ENCODE peak calls at places on chromosomes 16 and 17, in eight cellular contexts. H is testis; U is GDM1; Y is globus pallidus; A is stimulated activated naive CD4-positive, alpha-beta T cell; J is fibroblast of villous mesenchyme; Z is HFFc6; Q is A549. M is an unnamed sample.
A peak's percentile ranks its signal among the peaks of the same experiment; 100 is the strongest.

GRCh38 chr17:9668532-9668931 is 23.2 kb downstream of the USP43 start:
- DNase-seq in H (no peak), U (peak; percentile 5), Y (no peak), A (no peak), J (peak; percentile 33), Z (no peak), Q (no peak), M (no peak)

GRCh38 chr17:67993998-67994361 is 2.3 kb downstream of the C17orf58 start:
- DNase-seq in H (no peak), U (no peak), Y (peak; percentile 35), A (no peak), J (no peak), Z (no peak), Q (no peak), M (no peak)

GRCh38 chr17:9512323-9513168 is 63.1 kb downstream of the STX8 start:
- DNase-seq in H (no peak), U (no peak), Y (no peak), A (no peak), J (peak; percentile 73), Z (peak; percentile 24), Q (peak; percentile 17), M (no peak)

GRCh38 chr16:51982715-51983680 is 563.9 kb downstream of the TOX3 start:
- DNase-seq in H (peak; percentile 58), U (no peak), Y (peak; percentile 85), A (no peak), J (peak; percentile 82), Z (peak; percentile 68), Q (peak; percentile 76), M (no peak)

GRCh38 chr17:79630821-79631639 is 20.2 kb upstream of the RBFOX3 start:
- DNase-seq in H (peak; percentile 7), U (no peak), Y (no peak), A (no peak), J (no peak), Z (no peak), Q (no peak), M (no peak)

GRCh38 chr16:20899503-20900298 is 457 bp downstream of the DCUN1D3 start:
- DNase-seq in H (peak; percentile 40), U (no peak), Y (no peak), A (peak; percentile 36), J (no peak), Z (no peak), Q (peak; percentile 36), M (no peak)

GRCh38 chr16:7303014-7303676 is 29.5 kb upstream of the RBFOX1 start:
- DNase-seq in H (peak; percentile 17), U (no peak), Y (no peak), A (no peak), J (no peak), Z (no peak), Q (no peak), M (no peak)

GRCh38 chr16:56072096-56072495 is 119.2 kb upstream of the GNAO1 start:
- DNase-seq in H (no peak), U (no peak), Y (no peak), A (no peak), J (no peak), Z (no peak), Q (no peak), M (no peak)

GRCh38 chr17:18314731-18315497 is at the start of the genes SMCR8 and TOP3A:
- DNase-seq in H (peak; percentile 99), U (peak; percentile 95), Y (peak; percentile 97), A (peak; percentile 96), J (peak; percentile 99), Z (peak; percentile 99), Q (peak; percentile 99), M (peak; percentile 99)

GRCh38 chr17:42568341-42569111 is 1.6 kb downstream of the MLX start:
- DNase-seq in H (no peak), U (no peak), Y (no peak), A (no peak), J (no peak), Z (no peak), Q (no peak), M (no peak)

GRCh38 chr17:74754832-74755231 is 6.4 kb downstream of the NHERF1 start:
- DNase-seq in H (no peak), U (no peak), Y (no peak), A (no peak), J (no peak), Z (no peak), Q (no peak), M (no peak)

GRCh38 chr17:74380086-74380958 is 13.0 kb downstream of the GPR142 start:
- DNase-seq in H (no peak), U (peak; percentile 39), Y (no peak), A (no peak), J (no peak), Z (no peak), Q (peak; percentile 44), M (no peak)

GRCh38 chr17:58328195-58329034 is at the start of gene TSPOAP1:
- DNase-seq in H (no peak), U (peak; percentile 90), Y (no peak), A (peak; percentile 53), J (no peak), Z (no peak), Q (no peak), M (peak; percentile 62)

GRCh38 chr16:87418216-87418615 is 26.1 kb downstream of the MAP1LC3B start:
- DNase-seq in H (no peak), U (no peak), Y (no peak), A (no peak), J (no peak), Z (no peak), Q (no peak), M (no peak)

GRCh38 chr16:73047536-73048291 is at the start of gene ZFHX3:
- DNase-seq in H (peak; percentile 59), U (peak; percentile 43), Y (no peak), A (no peak), J (peak; percentile 66), Z (peak; percentile 70), Q (peak; percentile 73), M (peak; percentile 38)

GRCh38 chr16:12786077-12786476 is 17.6 kb downstream of the CPPED1 start:
- DNase-seq in H (no peak), U (no peak), Y (no peak), A (no peak), J (no peak), Z (no peak), Q (no peak), M (no peak)

GRCh38 chr17:33273271-33273670 is 19.8 kb downstream of the ASIC2 start:
- DNase-seq in H (no peak), U (no peak), Y (no peak), A (no peak), J (no peak), Z (no peak), Q (no peak), M (no peak)

GRCh38 chr16:35906440-35906839 is 2447.0 kb downstream of the TP53TG3F start:
- DNase-seq in H (no peak), U (no peak), Y (no peak), A (no peak), J (no peak), Z (no peak), Q (no peak), M (no peak)

GRCh38 chr16:72371307-72372081 is 199.5 kb upstream of the PMFBP1 start:
- DNase-seq in H (no peak), U (no peak), Y (no peak), A (no peak), J (peak; percentile 84), Z (peak; percentile 8), Q (peak; percentile 21), M (no peak)

GRCh38 chr17:81832608-81833159 is 407 bp downstream of the MCRIP1 start:
- DNase-seq in H (peak; percentile 34), U (no peak), Y (no peak), A (no peak), J (peak; percentile 27), Z (peak; percentile 10), Q (no peak), M (peak; percentile 31)

GRCh38 chr16:3538222-3538621 is 37.4 kb downstream of the CLUAP1 start:
- DNase-seq in H (no peak), U (no peak), Y (no peak), A (no peak), J (no peak), Z (no peak), Q (no peak), M (no peak)

GRCh38 chr16:57898961-57899360 is 72.0 kb downstream of the CNGB1 start:
- DNase-seq in H (no peak), U (no peak), Y (no peak), A (no peak), J (no peak), Z (no peak), Q (no peak), M (no peak)